ENCODE peak calls at places on chromosomes 3 and 15, in seven cellular contexts. S is NCI-H69; F is body of pancreas; O is H54; M is cerebellum; G is stimulated activated CD4-positive, alpha-beta T cell treated with anti-CD3 and anti-CD28 coated beads, Interleukin-4, amount 100 ng/mL, for 4 hours; R is NCI-H2029 treated with DMSO at 0.1 percent for 48 hours. Z is an unnamed sample.

GRCh38 chr3:129855454-129856419 is 37.8 kb downstream of the TMCC1 start:
- DNase-seq in S (no peak), F (no peak), O (no peak), M (peak; percentile 24), G (no peak), R (no peak), Z (peak; percentile 43)

GRCh38 chr15:92580021-92580420 is 75.6 kb downstream of the FAM174B start:
- DNase-seq in S (no peak), F (no peak), O (no peak), M (no peak), G (no peak), R (no peak), Z (no peak)

GRCh38 chr15:100769043-100769974 is 110.3 kb upstream of the ALDH1A3 start:
- DNase-seq in S (no peak), F (no peak), O (no peak), M (no peak), G (no peak), R (no peak), Z (no peak)

GRCh38 chr3:125137432-125138033 is 75.0 kb downstream of the SLC12A8 start:
- DNase-seq in S (no peak), F (no peak), O (peak; percentile 96), M (no peak), G (no peak), R (no peak), Z (no peak)

GRCh38 chr15:40843885-40844542 is at the start of gene SPINT1:
- DNase-seq in S (peak; percentile 82), F (peak; percentile 66), O (no peak), M (peak; percentile 45), G (peak; percentile 85), R (no peak), Z (peak; percentile 23)

GRCh38 chr3:72520690-72521308 is 327.4 kb downstream of the SHQ1 start:
- DNase-seq in S (peak; percentile 90), F (no peak), O (no peak), M (no peak), G (peak; percentile 7), R (no peak), Z (no peak)

GRCh38 chr15:100725121-100726069 is 123.0 kb downstream of the ASB7 start:
- DNase-seq in S (no peak), F (peak; percentile 8), O (no peak), M (no peak), G (no peak), R (no peak), Z (no peak)

GRCh38 chr15:71844916-71845315 is 34.6 kb downstream of the NR2E3 start:
- DNase-seq in S (no peak), F (no peak), O (no peak), M (no peak), G (no peak), R (no peak), Z (no peak)

GRCh38 chr15:27095809-27096580 is 125.0 kb downstream of the GABRG3 start:
- DNase-seq in S (peak; percentile 76), F (no peak), O (no peak), M (peak; percentile 12), G (no peak), R (no peak), Z (peak; percentile 41)

GRCh38 chr3:116111765-116112164 is 333.5 kb downstream of the LSAMP start:
- DNase-seq in S (peak; percentile 44), F (no peak), O (no peak), M (no peak), G (no peak), R (no peak), Z (no peak)

GRCh38 chr3:172749201-172749965 is 1.1 kb upstream of the ECT2 start:
- DNase-seq in S (peak; percentile 95), F (no peak), O (peak; percentile 27), M (no peak), G (no peak), R (no peak), Z (peak; percentile 22)

GRCh38 chr3:142180761-142181362 is 31.5 kb upstream of the TFDP2 start:
- DNase-seq in S (peak; percentile 10), F (peak; percentile 22), O (peak; percentile 5), M (no peak), G (no peak), R (no peak), Z (peak; percentile 21)

GRCh38 chr3:144067059-144067458 is 95.4 kb downstream of the DIPK2A start:
- DNase-seq in S (no peak), F (no peak), O (no peak), M (no peak), G (no peak), R (no peak), Z (no peak)

GRCh38 chr15:78315686-78316085 is 16.3 kb upstream of the SKIC8 start:
- DNase-seq in S (peak; percentile 81), F (no peak), O (no peak), M (no peak), G (no peak), R (no peak), Z (peak; percentile 24)

GRCh38 chr3:46673151-46674030 is 20.1 kb downstream of the ALS2CL start:
- DNase-seq in S (no peak), F (peak; percentile 4), O (no peak), M (no peak), G (no peak), R (no peak), Z (no peak)

GRCh38 chr3:53139833-53140574 is 9.8 kb upstream of the RFT1 start:
- DNase-seq in S (no peak), F (no peak), O (no peak), M (no peak), G (no peak), R (no peak), Z (no peak)

GRCh38 chr15:87907676-87908446 is 348.7 kb downstream of the NTRK3 start:
- DNase-seq in S (no peak), F (no peak), O (no peak), M (peak; percentile 79), G (no peak), R (no peak), Z (peak; percentile 86)